ENCODE peak calls at places on chromosomes 6 and 20, in ten cellular contexts. N, V, P, B, H, G, E, T, M and C are unnamed samples.

GRCh38 chr6:13203145-13203544 is 125.2 kb downstream of the TBC1D7 start:
- DNase-seq in N (no peak), V (no peak), P (no peak), B (no peak), H (no peak), G (no peak), E (no peak), T (no peak), M (no peak), C (no peak)

GRCh38 chr20:56345911-56346310 is 12.9 kb upstream of the FAM210B start:
- DNase-seq in N (no peak), V (no peak), P (no peak), B (no peak), H (no peak), G (no peak), E (no peak), T (no peak), M (no peak), C (no peak)

GRCh38 chr6:169620171-169621125 is 81.4 kb downstream of the WDR27 start:
- DNase-seq in N (no peak), V (no peak), P (no peak), B (no peak), H (no peak), G (no peak), E (no peak), T (peak), M (peak), C (peak)

GRCh38 chr6:90375681-90376439 is 79.2 kb upstream of the BACH2 start:
- DNase-seq in N (no peak), V (no peak), P (no peak), B (no peak), H (no peak), G (no peak), E (peak), T (peak), M (peak), C (peak)

GRCh38 chr6:8080338-8081151 is 16.4 kb upstream of the BLOC1S5 start:
- DNase-seq in N (no peak), V (no peak), P (no peak), B (no peak), H (no peak), G (no peak), E (no peak), T (peak), M (no peak), C (peak)

GRCh38 chr20:58003525-58003924 is 224.9 kb downstream of the ANKRD60 start:
- DNase-seq in N (no peak), V (no peak), P (no peak), B (no peak), H (no peak), G (no peak), E (no peak), T (no peak), M (no peak), C (no peak)

GRCh38 chr20:34982270-34983088 is 26.8 kb downstream of the MYH7B start:
- DNase-seq in N (no peak), V (no peak), P (peak), B (no peak), H (no peak), G (no peak), E (no peak), T (no peak), M (no peak), C (no peak)

GRCh38 chr6:29790626-29791025 is 37.0 kb upstream of the HLA-G start:
- DNase-seq in N (no peak), V (no peak), P (no peak), B (no peak), H (no peak), G (no peak), E (no peak), T (peak), M (no peak), C (no peak)

GRCh38 chr20:16366548-16366947 is 206.7 kb downstream of the KIF16B start:
- DNase-seq in N (no peak), V (no peak), P (no peak), B (no peak), H (no peak), G (no peak), E (no peak), T (no peak), M (no peak), C (no peak)

GRCh38 chr6:14025160-14025559 is 92.4 kb upstream of the CD83 start:
- DNase-seq in N (no peak), V (peak), P (no peak), B (peak), H (no peak), G (no peak), E (no peak), T (no peak), M (no peak), C (no peak)

GRCh38 chr20:53021934-53022333 is 49.8 kb downstream of the TSHZ2 start:
- DNase-seq in N (no peak), V (no peak), P (no peak), B (peak), H (no peak), G (no peak), E (no peak), T (peak), M (no peak), C (no peak)

GRCh38 chr6:148905111-148905870 is 158.5 kb downstream of the UST start:
- DNase-seq in N (no peak), V (no peak), P (no peak), B (no peak), H (no peak), G (no peak), E (no peak), T (no peak), M (no peak), C (no peak)

GRCh38 chr6:41161851-41162552 is 914 bp downstream of the TREM2 start:
- DNase-seq in N (no peak), V (no peak), P (no peak), B (no peak), H (no peak), G (no peak), E (peak), T (no peak), M (no peak), C (no peak)

GRCh38 chr6:152975204-152975915 is 7.5 kb downstream of the FBXO5 start:
- DNase-seq in N (no peak), V (no peak), P (no peak), B (no peak), H (no peak), G (no peak), E (peak), T (no peak), M (no peak), C (no peak)

GRCh38 chr6:98944598-98945011 is 3.1 kb downstream of the FBXL4 start:
- DNase-seq in N (no peak), V (no peak), P (no peak), B (no peak), H (no peak), G (no peak), E (no peak), T (peak), M (no peak), C (peak)

GRCh38 chr20:24490598-24490997 is 21.2 kb downstream of the SYNDIG1 start:
- DNase-seq in N (no peak), V (no peak), P (no peak), B (no peak), H (no peak), G (no peak), E (no peak), T (no peak), M (no peak), C (no peak)

GRCh38 chr6:79225718-79226117 is 8.8 kb downstream of the HMGN3 start:
- DNase-seq in N (no peak), V (no peak), P (no peak), B (no peak), H (no peak), G (no peak), E (no peak), T (no peak), M (no peak), C (peak)

GRCh38 chr6:33926451-33926850 is 122.6 kb upstream of the MLN start:
- DNase-seq in N (no peak), V (no peak), P (no peak), B (no peak), H (no peak), G (peak), E (no peak), T (no peak), M (no peak), C (no peak)